ENCODE peak calls at places on chromosomes 2 and 18, in four cellular contexts. X is NCI-H2081 treated with DMSO at 0.1 percent for 48 hours, R is fibroblast of pulmonary artery, Q is Calu3. F is an unnamed sample.

GRCh38 chr2:157805519-157805918 is 70.6 kb downstream of the ACVR1 start:
- DNase-seq in X (no peak), R (no peak), Q (no peak), F (no peak)

GRCh38 chr18:9546468-9546867 is 67.9 kb downstream of the PPP4R1 start:
- DNase-seq in X (no peak), R (no peak), Q (no peak), F (no peak)

GRCh38 chr2:96115631-96116423 is 544 bp downstream of the ADRA2B start:
- DNase-seq in X (no peak), R (no peak), Q (no peak), F (no peak)

GRCh38 chr2:74814102-74814501 is 19.8 kb upstream of the HK2 start:
- DNase-seq in X (no peak), R (no peak), Q (no peak), F (no peak)

GRCh38 chr2:63903003-63903402 is 61.3 kb downstream of the UGP2 start:
- DNase-seq in X (no peak), R (peak; percentile 35), Q (no peak), F (peak; percentile 25)

GRCh38 chr2:19775838-19776237 is 125.9 kb downstream of the TTC32 start:
- DNase-seq in X (no peak), R (peak; percentile 82), Q (no peak), F (no peak)

GRCh38 chr2:55618025-55618648 is 715 bp upstream of the PPP4R3B start:
- DNase-seq in X (no peak), R (peak; percentile 10), Q (peak; percentile 3), F (peak; percentile 66)

GRCh38 chr18:78123926-78124797 is 855.5 kb upstream of the SALL3 start:
- DNase-seq in X (no peak), R (no peak), Q (no peak), F (no peak)

GRCh38 chr2:133326651-133327397 is 241.4 kb downstream of the NCKAP5 start:
- DNase-seq in X (no peak), R (peak; percentile 63), Q (no peak), F (no peak)

GRCh38 chr18:48896875-48897511 is 53.8 kb downstream of the SMAD7 start:
- DNase-seq in X (no peak), R (no peak), Q (peak; percentile 65), F (no peak)

GRCh38 chr18:76005632-76006031 is 489.4 kb downstream of the ZNF516 start:
- DNase-seq in X (peak; percentile 37), R (no peak), Q (no peak), F (no peak)

GRCh38 chr2:195450537-195451113 is 206.4 kb upstream of the SLC39A10 start:
- DNase-seq in X (no peak), R (no peak), Q (no peak), F (no peak)

GRCh38 chr2:65055427-65056214 is 595 bp upstream of the CEP68 start:
- DNase-seq in X (no peak), R (no peak), Q (peak; percentile 38), F (no peak)

GRCh38 chr18:26176134-26176533 is 42.5 kb downstream of the PSMA8 start:
- DNase-seq in X (no peak), R (no peak), Q (no peak), F (no peak)

GRCh38 chr2:72938455-72938854 is 21.1 kb downstream of the EMX1 start:
- DNase-seq in X (no peak), R (no peak), Q (no peak), F (no peak)

GRCh38 chr2:217928324-217929293 is 74.2 kb downstream of the TNS1 start:
- DNase-seq in X (no peak), R (no peak), Q (no peak), F (no peak)

GRCh38 chr18:49047540-49047939 is 96.8 kb upstream of the SMAD7 start:
- DNase-seq in X (no peak), R (no peak), Q (no peak), F (no peak)

GRCh38 chr2:239805043-239805329 is 220.2 kb downstream of the NDUFA10 start:
- DNase-seq in X (no peak), R (no peak), Q (no peak), F (no peak)